ENCODE peak calls at places on chromosomes 7 and 10, in ten cellular contexts. Z is left lung, J is PC-9, Y is mesenchymal stem cell, A is RWPE2, Q is mammary epithelial cell, N is cardiac muscle cell, P is right atrium auricular region, B is psoas muscle, F is left ventricle myocardium inferior. H is an unnamed sample.

GRCh38 chr7:123656544-123657303 is 1.1 kb downstream of the LMOD2 start:
- DNase-seq in Y (no peak), A (no peak), Q (no peak), N (no peak), F (no peak), P (no peak), B (no peak), Z (no peak), J (no peak), H (no peak)

GRCh38 chr7:159012353-159013069 is 132.2 kb downstream of the VIPR2 start:
- DNase-seq in A (no peak), N (no peak), Y (peak; percentile 9), F (peak; percentile 84), B (peak; percentile 78), J (no peak), Q (no peak), Z (peak; percentile 83), P (no peak), H (no peak)

GRCh38 chr7:74725840-74726239 is 48.0 kb upstream of the NCF1 start:
- DNase-seq in P (no peak), Q (no peak), F (no peak), A (no peak), B (no peak), Z (no peak), N (no peak), J (no peak), Y (no peak), H (no peak)

GRCh38 chr7:75776295-75776971 is 4.4 kb upstream of the CCL26 start:
- DNase-seq in N (no peak), A (no peak), Y (peak; percentile 84), B (no peak), P (no peak), Z (no peak), F (no peak), J (no peak), Q (peak; percentile 54), H (peak; percentile 57)

GRCh38 chr10:84539244-84539643 is 210.9 kb downstream of the CCSER2 start:
- DNase-seq in N (no peak), B (no peak), J (no peak), A (no peak), Q (no peak), P (no peak), F (no peak), Z (no peak), Y (no peak), H (no peak)

GRCh38 chr10:48612241-48612943 is 7.5 kb upstream of the ARHGAP22 start:
- DNase-seq in Z (no peak), P (no peak), Q (no peak), B (no peak), F (no peak), A (no peak), N (no peak), J (no peak), Y (no peak), H (no peak)

GRCh38 chr10:87656431-87657072 is 3.1 kb upstream of the PAPSS2 start:
- DNase-seq in Q (no peak), Z (no peak), Y (peak; percentile 69), N (peak; percentile 73), P (no peak), J (no peak), A (no peak), F (no peak), B (no peak), H (no peak)

GRCh38 chr7:139783647-139784385 is 6.0 kb upstream of the HIPK2 start:
- DNase-seq in F (no peak), Q (peak; percentile 44), P (no peak), B (no peak), A (no peak), Y (no peak), J (no peak), N (no peak), Z (no peak), H (no peak)

GRCh38 chr10:126551197-126551596 is 119.3 kb downstream of the C10orf90 start:
- DNase-seq in P (no peak), F (no peak), Q (no peak), J (no peak), N (no peak), A (no peak), B (no peak), Y (no peak), Z (no peak), H (no peak)

GRCh38 chr7:44994877-44995554 is 5.0 kb upstream of the CCM2 start:
- DNase-seq in N (no peak), F (no peak), A (no peak), B (no peak), Q (no peak), J (no peak), P (no peak), Y (no peak), Z (no peak), H (no peak)

GRCh38 chr7:44068054-44068453 is 2.7 kb upstream of the PGAM2 start:
- DNase-seq in Z (peak; percentile 34), Y (no peak), F (no peak), A (peak; percentile 30), J (no peak), P (no peak), Q (no peak), B (peak; percentile 71), N (no peak), H (no peak)

GRCh38 chr10:24858244-24858907 is 94.0 kb downstream of the PRTFDC1 start:
- DNase-seq in J (peak; percentile 19), A (no peak), Q (peak; percentile 66), N (peak; percentile 48), B (no peak), Z (no peak), Y (peak; percentile 60), P (no peak), F (no peak), H (no peak)

GRCh38 chr10:68330852-68331454 is 911 bp upstream of the HNRNPH3 start:
- DNase-seq in P (peak; percentile 60), F (peak; percentile 20), N (no peak), B (peak; percentile 60), A (no peak), Y (no peak), Q (no peak), Z (peak; percentile 66), J (peak; percentile 20), H (no peak)

DNA sequence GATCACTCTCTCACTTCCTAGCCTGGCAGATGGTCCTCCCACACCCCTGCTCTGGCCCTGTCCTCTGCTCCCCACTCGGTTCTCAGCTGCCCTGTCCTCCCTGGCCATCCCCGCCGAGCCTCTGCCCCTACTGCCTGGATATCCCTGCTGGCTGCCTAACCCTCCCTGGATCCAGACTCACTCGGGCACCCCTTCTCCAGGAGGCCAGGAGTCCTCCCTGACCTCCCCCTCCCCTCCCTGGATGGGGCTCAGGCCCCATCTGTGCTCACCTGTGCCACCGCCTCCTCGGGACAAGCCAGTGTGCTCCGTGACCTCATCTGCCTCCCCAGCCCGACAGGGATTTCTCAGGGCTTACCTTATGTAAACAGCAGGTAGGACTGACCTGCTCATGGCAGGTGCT is 406.1 kb downstream of the TCERG1L start:
- DNase-seq in P (no peak), F (no peak), Y (no peak), A (no peak), J (no peak), Q (no peak), B (no peak), N (no peak), Z (no peak), H (no peak)
- H3K27ac ChIP-seq in P (no peak overlapping the region), F (no peak overlapping the region), Y (no peak overlapping the region), A (no peak overlapping the region), J (no peak overlapping the region), Q (no peak overlapping the region), B (no peak overlapping the region), N (no peak overlapping the region), Z (no peak overlapping the region), H (no peak overlapping the region)

DNA sequence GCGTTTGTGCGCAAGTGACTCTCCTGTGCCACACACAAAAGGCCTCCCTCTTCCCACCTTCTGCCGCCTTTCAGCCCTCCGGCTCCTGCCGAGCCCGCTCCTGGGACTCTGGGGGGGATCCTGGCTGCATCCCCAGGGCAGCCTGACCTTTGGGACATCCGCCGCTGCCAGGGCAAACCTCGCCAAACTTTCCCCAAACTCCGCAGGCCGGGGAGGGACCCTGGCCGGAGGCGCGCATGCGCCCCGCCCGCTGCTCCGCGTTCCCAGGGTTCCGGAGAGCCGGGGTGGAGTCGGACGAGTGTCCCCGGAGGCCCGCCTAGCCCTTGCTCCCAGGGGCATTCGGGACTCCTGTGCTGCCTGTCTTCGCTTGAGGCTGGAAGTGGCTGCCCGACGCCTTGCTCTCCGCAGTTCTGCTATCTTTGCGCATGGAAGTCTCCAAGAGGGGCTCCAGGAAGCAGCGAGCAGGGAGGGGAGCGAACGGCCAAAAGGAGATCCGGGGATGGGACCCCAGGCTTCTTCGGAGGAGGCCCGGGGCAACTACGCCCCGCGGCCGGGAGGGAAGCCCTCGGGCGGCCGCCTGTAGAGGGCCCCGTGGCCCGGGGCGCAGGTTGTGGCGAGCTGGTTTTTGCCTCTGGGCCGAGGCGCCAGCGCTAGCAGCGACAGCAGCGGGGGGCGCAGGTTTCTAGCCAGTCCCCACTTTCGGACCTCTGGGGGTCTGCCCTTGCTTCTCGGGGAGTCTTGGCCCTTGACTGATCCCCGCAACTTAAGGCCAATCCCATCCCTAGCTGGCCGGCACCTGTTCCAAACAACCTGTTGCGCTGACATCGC is 7.0 kb downstream of the PTF1A start:
- DNase-seq in Y (peak; percentile 24), Q (peak; percentile 26), N (no peak), J (no peak), B (no peak), P (no peak), Z (peak; percentile 71), A (no peak), F (no peak), H (no peak)
- H3K27me3 ChIP-seq in Y (peaks cover 99% of the 10 kb centered on the region), Q (peaks cover 56% of the 10 kb centered on the region), N (peaks cover 100% of the 10 kb centered on the region), J (peaks cover 20% of the 10 kb centered on the region), B (peaks cover 96% of the 10 kb centered on the region), P (peaks cover 21% of the 10 kb centered on the region), Z (peaks cover 100% of the 10 kb centered on the region), A (peaks cover 100% of the 10 kb centered on the region), F (peaks cover 100% of the 10 kb centered on the region), H (peaks cover 49% of the 10 kb centered on the region)

DNA sequence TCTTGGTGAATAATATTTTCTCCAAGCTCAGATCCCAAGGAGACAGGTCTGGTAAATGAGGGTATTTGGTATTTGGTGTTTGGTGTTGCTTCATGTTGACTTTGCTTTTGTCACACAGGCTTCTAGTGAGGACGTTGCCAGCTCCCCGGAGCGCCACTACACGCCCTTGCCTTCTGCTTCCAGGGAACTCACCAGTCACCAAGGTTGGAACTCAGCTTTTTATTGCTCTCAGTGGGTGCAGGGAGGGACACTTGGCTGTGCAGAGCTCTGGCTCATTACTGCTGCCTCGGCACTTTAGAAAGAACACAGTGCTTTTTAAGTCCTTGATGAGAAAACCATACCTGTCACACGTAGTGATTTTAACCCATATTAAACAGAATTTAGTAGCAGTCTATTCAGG is 892.9 kb downstream of the LRMDA start:
- DNase-seq in Q (no peak), F (peak; percentile 35), P (peak; percentile 78), Z (no peak), J (peak; percentile 3), A (no peak), Y (no peak), N (no peak), B (peak; percentile 59), H (no peak)
- H3K27ac ChIP-seq in Q (no peak overlapping the region), F (peak overlapping the region; percentile 53), P (peak overlapping the region; percentile 35), Z (no peak overlapping the region), J (no peak overlapping the region), A (no peak overlapping the region), Y (no peak overlapping the region), N (no peak overlapping the region), B (no peak overlapping the region), H (no peak overlapping the region)

DNA sequence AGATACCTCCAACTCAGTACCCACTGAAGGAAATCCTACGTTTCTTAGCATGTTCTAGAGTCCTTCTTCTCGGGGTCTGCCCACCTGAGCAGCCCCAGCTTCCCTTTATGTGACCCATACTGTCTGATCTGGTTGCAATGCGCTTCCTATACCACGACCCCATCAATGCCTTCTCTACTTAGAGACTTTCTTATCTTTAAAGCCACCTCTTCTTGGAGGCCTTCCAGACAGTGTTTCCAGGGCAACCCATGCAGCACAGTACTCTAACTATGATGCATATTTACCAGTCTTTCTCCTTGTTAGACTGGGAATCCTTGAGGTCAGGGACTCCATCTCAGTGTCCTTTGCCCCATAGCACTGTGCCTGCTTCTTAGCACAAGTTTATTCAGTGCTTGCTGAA is 54.5 kb upstream of the SLF2 start:
- DNase-seq in Y (no peak), N (no peak), J (no peak), Q (no peak), A (no peak), P (no peak), Z (no peak), B (no peak), F (no peak), H (no peak)
- H3K27me3 ChIP-seq in Y (peaks cover 86% of the 10 kb centered on the region), N (peaks cover 64% of the 10 kb centered on the region), J (peaks cover 87% of the 10 kb centered on the region), Q (peaks cover 11% of the 10 kb centered on the region), A (peaks cover 43% of the 10 kb centered on the region), P (no peaks in the 10 kb centered on the region), Z (peaks cover 84% of the 10 kb centered on the region), B (peaks cover 36% of the 10 kb centered on the region), F (peaks cover 86% of the 10 kb centered on the region), H (peaks cover 40% of the 10 kb centered on the region)